ENCODE peak calls at places on chromosomes 6 and 20, in nine cellular contexts. I, U, G, O, S, Z, W, L and M are unnamed samples.

GRCh38 chr20:19462491-19462890 is 250.0 kb downstream of the SLC24A3 start:
- DNase-seq in S (no peak), L (no peak), O (no peak), G (no peak), I (no peak), W (no peak), U (no peak), Z (no peak), M (no peak)

GRCh38 chr6:130140084-130140483 is 82.7 kb downstream of the SAMD3 start:
- DNase-seq in L (no peak), G (no peak), S (peak; percentile 18), U (no peak), W (no peak), I (no peak), O (no peak), Z (no peak), M (no peak)

GRCh38 chr20:46852313-46852712 is 42.3 kb upstream of the EYA2 start:
- DNase-seq in L (no peak), Z (no peak), G (no peak), O (no peak), U (no peak), S (no peak), I (no peak), W (no peak), M (no peak)

GRCh38 chr6:21748343-21749063 is 155.0 kb downstream of the SOX4 start:
- DNase-seq in G (peak; percentile 55), O (no peak), I (no peak), Z (no peak), L (no peak), U (no peak), W (no peak), S (peak; percentile 22), M (no peak)

GRCh38 chr6:33967966-33968724 is 164.3 kb upstream of the MLN start:
- DNase-seq in O (no peak), U (no peak), S (peak; percentile 45), I (no peak), Z (no peak), G (no peak), W (no peak), L (no peak), M (no peak)

GRCh38 chr6:27145731-27146455 is 101.6 kb upstream of the PRSS16 start:
- DNase-seq in I (peak; percentile 87), O (peak; percentile 86), G (peak; percentile 91), Z (peak; percentile 82), L (peak; percentile 73), S (peak; percentile 88), U (peak; percentile 79), W (peak; percentile 83), M (peak; percentile 49)

GRCh38 chr6:163872335-163872734 is 457.8 kb downstream of the QKI start:
- DNase-seq in S (peak; percentile 77), G (peak; percentile 70), W (no peak), Z (no peak), I (no peak), U (peak; percentile 80), L (no peak), O (no peak), M (peak; percentile 94)

GRCh38 chr6:149847943-149848267 is 16.3 kb downstream of the LRP11 start:
- DNase-seq in Z (no peak), W (no peak), G (no peak), L (no peak), I (no peak), U (no peak), S (no peak), O (no peak), M (no peak)

GRCh38 chr6:139327038-139327437 is 35.2 kb upstream of the TXLNB start:
- DNase-seq in Z (no peak), I (no peak), S (no peak), U (no peak), L (no peak), G (no peak), W (no peak), O (no peak), M (no peak)

GRCh38 chr6:163620670-163621330 is 206.3 kb downstream of the QKI start:
- DNase-seq in U (no peak), I (no peak), Z (no peak), G (no peak), S (no peak), W (no peak), O (no peak), L (no peak), M (no peak)

GRCh38 chr20:43914286-43914685 is 366 bp upstream of the TOX2 start:
- DNase-seq in L (no peak), U (no peak), S (no peak), Z (no peak), W (no peak), O (no peak), G (no peak), I (no peak), M (no peak)

GRCh38 chr20:973785-974194 is 28.3 kb downstream of the RSPO4 start:
- DNase-seq in Z (no peak), W (no peak), O (no peak), I (peak; percentile 41), L (no peak), G (peak; percentile 1), S (peak; percentile 70), U (no peak), M (peak; percentile 7)

DNA sequence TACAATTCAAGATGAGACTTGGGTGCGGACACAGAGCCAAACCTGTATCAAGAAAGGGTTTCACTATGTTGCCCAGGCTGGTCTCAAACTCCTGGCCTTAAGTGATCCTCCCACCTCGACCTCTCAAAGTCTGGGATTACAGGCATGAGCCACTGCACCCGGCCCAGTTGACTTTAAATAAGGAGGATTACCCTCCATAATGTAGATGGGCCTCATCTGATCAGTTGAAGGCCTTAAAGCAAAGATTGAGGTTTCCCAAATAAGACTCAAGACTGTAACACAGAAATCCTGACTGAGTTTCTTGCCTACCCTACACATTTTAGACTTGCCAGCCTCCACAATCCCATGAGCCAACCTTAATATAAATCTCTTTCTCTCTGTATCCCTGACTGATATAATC is 12.9 kb upstream of the PEX7 start:
- DNase-seq in S (no peak), Z (no peak), O (no peak), G (no peak), I (no peak), L (no peak), U (no peak), W (no peak), M (no peak)
- H3K4me3 ChIP-seq in S (no peak overlapping the region), Z (no peak overlapping the region), O (no peak overlapping the region), G (no peak overlapping the region), I (no peak overlapping the region), L (no peak overlapping the region), U (no peak overlapping the region), W (no peak overlapping the region), M (no peak overlapping the region)

GRCh38 chr20:35145141-35145564 is 2.0 kb downstream of the EDEM2 start:
- DNase-seq in Z (no peak), I (no peak), L (no peak), O (no peak), G (peak; percentile 56), S (peak; percentile 61), U (peak; percentile 42), W (no peak), M (peak; percentile 31)
- TF ChIP-seq CTCF in Z (peak; percentile 67), I (peak; percentile 75), L (no peak), O (peak; percentile 14), G (peak; percentile 62), S (peak; percentile 74), U (peak; percentile 74), W (no peak), M (peak; percentile 66)

DNA sequence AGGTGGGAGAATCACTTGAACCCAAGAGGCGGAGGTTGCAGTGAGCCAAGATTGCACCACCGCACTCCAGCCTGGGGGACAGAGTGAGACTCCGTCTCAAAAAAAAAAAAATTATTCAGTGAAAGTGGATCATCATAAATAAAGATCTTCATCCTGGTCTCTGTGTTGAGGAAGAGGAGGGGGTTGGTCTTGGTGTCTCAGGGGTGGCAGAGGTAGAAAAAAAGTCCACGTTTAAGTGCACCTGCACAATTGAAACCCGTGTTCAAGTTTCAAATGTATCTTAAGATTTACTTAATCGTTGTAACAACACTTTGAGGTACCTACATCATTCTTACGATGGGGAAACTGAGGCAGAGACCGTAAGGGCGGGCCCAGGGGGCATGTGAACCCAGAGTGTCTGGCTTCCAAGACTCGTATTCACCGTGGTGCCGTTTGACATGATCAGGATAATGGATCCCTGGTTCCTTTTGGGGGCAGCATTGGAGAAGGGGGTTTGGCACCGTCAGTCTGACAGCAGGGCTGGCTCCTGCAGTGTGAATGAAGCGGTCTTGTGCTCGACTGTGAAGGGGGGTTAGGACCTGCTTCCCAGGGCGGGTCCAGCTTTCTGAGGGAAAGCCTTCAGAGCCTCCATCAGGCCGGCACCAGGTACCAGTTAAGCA is 32.9 kb upstream of the ID1 start:
- DNase-seq in S (no peak), W (no peak), G (no peak), U (no peak), I (no peak), L (no peak), Z (no peak), O (no peak), M (no peak)
- H3K4me3 ChIP-seq in S (peak overlapping the region; percentile 49), W (no peak overlapping the region), G (no peak overlapping the region), U (peak overlapping the region; percentile 16), I (no peak overlapping the region), L (peak overlapping the region; percentile 59), Z (peak overlapping the region; percentile 64), O (peak overlapping the region; percentile 63), M (peak overlapping the region; percentile 41)

DNA sequence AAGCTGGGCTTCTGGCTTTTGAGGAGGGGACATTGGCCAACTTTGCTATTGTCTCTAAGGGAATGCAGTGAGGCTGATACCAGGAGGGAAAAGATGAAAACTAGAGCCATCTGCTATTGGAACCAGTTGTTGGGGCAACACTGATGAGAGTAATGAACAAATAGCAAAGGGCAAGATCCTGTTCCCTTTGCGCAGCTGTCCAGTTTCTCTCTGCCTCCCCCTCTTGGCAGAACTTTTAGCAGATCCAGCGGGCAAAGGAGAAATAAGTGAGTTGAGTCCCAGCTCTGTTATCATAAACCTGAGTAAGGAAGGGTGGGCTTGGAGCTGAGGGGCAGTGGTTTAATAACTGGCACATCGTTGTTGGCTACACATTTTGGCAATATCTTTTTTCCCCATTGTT is 126.8 kb downstream of the AKAP7 start:
- DNase-seq in G (no peak), U (no peak), S (no peak), Z (no peak), O (no peak), L (no peak), W (no peak), I (no peak), M (no peak)
- TF ChIP-seq CTCF in G (peak; percentile 10), U (no peak), S (no peak), Z (no peak), O (no peak), L (no peak), W (no peak), I (no peak), M (no peak)

GRCh38 chr6:18153311-18153703 is 1.6 kb downstream of the TPMT start:
- DNase-seq in S (no peak), G (no peak), O (no peak), W (no peak), I (no peak), L (no peak), Z (no peak), U (no peak), M (no peak)

GRCh38 chr6:18151801-18152200 is 3.1 kb downstream of the TPMT start:
- DNase-seq in U (no peak), L (no peak), G (no peak), Z (no peak), I (no peak), S (no peak), W (no peak), O (no peak), M (no peak)

GRCh38 chr6:18155864-18156396 is 708 bp downstream of the KDM1B start:
- DNase-seq in S (peak; percentile 18), Z (peak; percentile 86), O (peak; percentile 41), L (peak; percentile 82), G (peak; percentile 35), U (no peak), W (peak; percentile 91), I (peak; percentile 86), M (no peak)

GRCh38 chr6:18155273-18155863 is at the start of gene KDM1B:
- DNase-seq in L (peak; percentile 99), O (peak; percentile 97), S (peak; percentile 98), W (peak; percentile 97), Z (peak; percentile 99), I (peak; percentile 99), U (peak; percentile 95), G (peak; percentile 99), M (peak; percentile 85)

GRCh38 chr6:18154507-18155272 is at the start of gene TPMT:
- DNase-seq in I (no peak), Z (peak; percentile 59), W (peak; percentile 48), L (peak; percentile 32), O (peak; percentile 38), S (no peak), U (no peak), G (no peak), M (no peak)
- H3K4me3 ChIP-seq in I (peak within 1 kb of the TSS; percentile 98), Z (peak within 1 kb of the TSS; percentile 95), W (peak within 1 kb of the TSS; percentile 83), L (peak within 1 kb of the TSS; percentile 90), O (peak within 1 kb of the TSS; percentile 99), S (peak within 1 kb of the TSS; percentile 95), U (peak within 1 kb of the TSS; percentile 96), G (peak within 1 kb of the TSS; percentile 98), M (peak within 1 kb of the TSS; percentile 94)